ENCODE peak calls at places on chromosomes 13 and 19, in nine cellular contexts. N, Q, F, Y, U, M, W, X and R are unnamed samples.

GRCh38 chr19:36547001-36547732 is 19.1 kb upstream of the ZNF260 start:
- DNase-seq in M (no peak), Q (no peak), F (no peak), W (peak), X (peak), N (peak), U (no peak), Y (peak), R (peak)

GRCh38 chr19:38537071-38537847 is 80.5 kb downstream of the MAP4K1 start:
- DNase-seq in U (no peak), N (no peak), W (no peak), Y (no peak), Q (no peak), X (no peak), M (no peak), F (no peak), R (no peak)

GRCh38 chr19:4676955-4677731 is 7.0 kb upstream of the MYDGF start:
- DNase-seq in F (peak), M (no peak), X (peak), Q (peak), U (peak), Y (peak), W (peak), N (peak), R (peak)

GRCh38 chr19:49212302-49212701 is 54.7 kb downstream of the TRPM4 start:
- DNase-seq in Y (no peak), U (no peak), F (peak), Q (no peak), M (no peak), W (peak), N (peak), X (no peak), R (peak)

GRCh38 chr19:18558202-18558555 is 509 bp downstream of the KXD1 start:
- DNase-seq in M (no peak), X (no peak), W (peak), U (peak), F (no peak), Q (no peak), N (no peak), Y (no peak), R (no peak)

GRCh38 chr13:39051157-39051556 is 12.9 kb downstream of the NHLRC3 start:
- DNase-seq in X (peak), U (no peak), N (peak), W (peak), Y (peak), Q (no peak), F (peak), M (no peak), R (peak)

GRCh38 chr19:29836409-29836825 is 24.6 kb downstream of the CCNE1 start:
- DNase-seq in M (no peak), N (no peak), W (no peak), Y (no peak), F (no peak), Q (no peak), U (no peak), X (no peak), R (peak)

GRCh38 chr13:114067381-114067885 is 65.0 kb downstream of the RASA3 start:
- DNase-seq in X (peak), W (peak), Q (no peak), F (peak), N (peak), Y (peak), M (no peak), U (no peak), R (peak)

GRCh38 chr13:39107484-39108040 is 69.3 kb downstream of the NHLRC3 start:
- DNase-seq in X (no peak), F (no peak), N (no peak), W (no peak), Y (no peak), Q (no peak), U (no peak), M (no peak), R (no peak)

GRCh38 chr13:46288570-46289259 is 77.0 kb downstream of the LRRC63 start:
- DNase-seq in W (peak), N (peak), Y (peak), X (peak), M (no peak), F (peak), U (no peak), Q (no peak), R (peak)

GRCh38 chr13:30113983-30114491 is 193.3 kb downstream of the KATNAL1 start:
- DNase-seq in W (peak), M (no peak), Q (peak), X (no peak), Y (no peak), U (peak), N (no peak), F (peak), R (no peak)

GRCh38 chr13:83312194-83312593 is 570.1 kb downstream of the SLITRK1 start:
- DNase-seq in F (no peak), U (no peak), Q (no peak), Y (peak), W (peak), N (peak), X (peak), M (no peak), R (peak)

GRCh38 chr19:49506575-49507105 is 5.8 kb upstream of the FCGRT start:
- DNase-seq in Q (peak), U (peak), F (no peak), N (peak), W (peak), X (no peak), M (peak), Y (no peak), R (peak)

GRCh38 chr19:30565680-30566079 is 193.5 kb downstream of the ZNF536 start:
- DNase-seq in W (no peak), M (no peak), Y (no peak), X (no peak), F (no peak), N (no peak), Q (no peak), U (peak), R (no peak)

GRCh38 chr13:42654760-42655159 is 80.8 kb downstream of the TNFSF11 start:
- DNase-seq in F (no peak), M (no peak), N (peak), X (no peak), W (peak), Y (no peak), U (no peak), Q (no peak), R (peak)

GRCh38 chr19:16190736-16191135 is 5.5 kb downstream of the FAM32A start:
- DNase-seq in Q (no peak), F (no peak), X (no peak), M (no peak), U (no peak), W (no peak), N (no peak), Y (no peak), R (no peak)

GRCh38 chr13:108980237-108980636 is 350.8 kb downstream of the MYO16 start:
- DNase-seq in U (no peak), Q (no peak), F (no peak), Y (no peak), N (no peak), M (no peak), X (no peak), W (no peak), R (no peak)

GRCh38 chr13:103952183-103952582 is 886.0 kb upstream of the SLC10A2 start:
- DNase-seq in Y (no peak), N (no peak), Q (no peak), F (no peak), M (no peak), U (no peak), X (no peak), W (no peak), R (peak)

DNA sequence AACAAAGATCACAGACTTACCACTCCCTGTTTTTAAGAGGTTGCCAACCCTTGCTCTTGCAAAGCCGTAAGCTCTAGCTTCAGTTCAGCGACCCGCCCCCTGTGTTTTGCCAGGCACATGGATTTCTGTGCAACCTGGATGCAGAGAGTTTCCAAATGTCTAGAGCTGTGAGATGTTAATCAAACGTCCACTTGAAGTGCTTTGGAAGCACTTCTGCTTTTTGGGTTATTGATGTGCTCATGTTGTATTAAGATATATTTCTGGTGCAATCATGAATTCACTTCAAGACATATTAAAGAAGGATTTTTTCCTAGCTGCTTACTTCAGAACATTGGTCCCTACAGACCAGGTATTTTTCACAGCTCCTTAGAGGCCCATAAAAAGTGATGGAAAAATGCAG is 59.6 kb downstream of the DLEU7 start:
- DNase-seq in Q (no peak), F (no peak), W (no peak), M (no peak), X (no peak), Y (no peak), N (no peak), U (no peak), R (no peak)
- H3K4me3 ChIP-seq in Q (no peak), F (no peak), W (no peak), M (no peak), X (no peak), Y (no peak), N (no peak), U (no peak), R (no peak)

DNA sequence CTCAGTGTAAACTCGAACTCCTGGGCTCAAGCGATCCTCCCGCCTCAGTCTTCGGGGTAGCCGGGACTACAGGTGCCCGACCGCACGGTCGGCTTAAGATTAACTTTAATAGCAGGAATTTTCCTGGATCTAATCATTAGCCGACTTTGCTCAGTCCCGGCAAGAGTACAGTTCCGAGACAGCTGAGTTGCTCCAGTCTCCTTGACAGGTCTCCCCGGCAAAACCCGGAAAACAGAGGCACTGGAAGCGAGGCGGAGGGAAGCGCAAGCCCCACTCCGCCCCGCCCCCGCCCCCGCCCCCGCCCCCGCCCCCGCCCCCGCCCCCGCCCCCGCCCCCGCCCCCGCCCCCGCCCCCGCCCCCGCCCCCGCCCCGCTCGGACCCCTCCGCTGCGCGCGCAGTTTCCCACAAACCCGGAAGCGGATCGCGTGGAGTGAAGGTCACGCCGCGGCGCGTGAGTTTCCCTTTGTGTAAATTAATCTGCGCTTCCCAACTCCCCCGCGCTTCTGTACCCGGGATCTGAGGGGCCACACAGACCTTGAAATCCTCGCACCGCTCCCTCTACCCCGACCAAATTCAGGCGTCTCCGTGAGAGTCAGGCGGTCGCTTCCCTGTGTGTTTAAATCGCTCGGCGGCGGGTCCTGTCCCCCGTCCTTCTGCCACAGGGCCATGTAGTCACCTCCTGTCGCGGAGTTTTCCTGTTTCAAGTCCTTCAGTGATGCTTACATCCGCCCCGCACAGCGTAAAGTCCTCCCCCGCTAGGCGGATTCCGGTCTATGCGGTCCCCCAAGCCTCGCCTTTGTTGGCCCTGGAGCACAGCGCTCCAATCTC is at the start of gene ZNF480:
- DNase-seq in N (peak), X (peak), Q (peak), Y (peak), F (peak), W (peak), M (peak), U (peak), R (peak)
- TF ChIP-seq CTCF in N (peak), X (no peak), Q (no peak), Y (peak), F (no peak), W (peak), M (no peak), U (peak), R (no peak)

GRCh38 chr13:93775507-93776108 is 549.0 kb downstream of the GPC6 start:
- DNase-seq in Q (no peak), M (no peak), N (peak), F (peak), U (no peak), X (peak), W (peak), Y (peak), R (peak)
- H3K4me3 ChIP-seq in Q (no peak), M (no peak), N (no peak), F (peak), U (no peak), X (no peak), W (no peak), Y (peak), R (no peak)

GRCh38 chr19:33447336-33448158 is 74.0 kb downstream of the CEBPG start:
- DNase-seq in Q (no peak), X (no peak), Y (no peak), N (no peak), U (no peak), W (no peak), F (no peak), M (peak), R (no peak)

GRCh38 chr19:33449799-33450198 is 71.8 kb downstream of the PEPD start:
- DNase-seq in Q (no peak), F (no peak), Y (no peak), U (no peak), N (no peak), M (no peak), X (no peak), W (no peak), R (no peak)

GRCh38 chr19:33446156-33446917 is 72.8 kb downstream of the CEBPG start:
- DNase-seq in W (no peak), F (no peak), U (no peak), M (peak), N (no peak), Y (peak), X (peak), Q (no peak), R (peak)

GRCh38 chr19:33446918-33447293 is 73.4 kb downstream of the CEBPG start:
- DNase-seq in N (no peak), F (no peak), Y (no peak), U (no peak), Q (no peak), W (no peak), X (no peak), M (peak), R (no peak)

DNA sequence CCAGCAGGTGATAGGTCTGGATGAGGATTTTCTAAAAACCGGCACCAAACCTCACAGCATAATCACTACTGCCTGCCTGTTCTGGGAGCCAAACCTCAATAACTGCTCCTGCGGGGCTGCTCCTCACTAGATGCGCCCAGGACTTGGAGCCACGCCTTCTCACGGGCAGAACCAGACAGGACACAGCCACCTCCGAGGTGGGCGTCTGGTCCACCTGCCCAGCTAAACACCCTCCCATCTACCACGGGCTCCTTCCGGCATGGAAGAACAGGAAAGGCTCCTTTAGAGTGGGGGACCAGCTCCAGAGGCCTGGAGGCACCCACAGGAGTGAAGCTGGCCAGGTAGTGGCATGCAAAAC is 73.5 kb downstream of the PEPD start:
- DNase-seq in W (no peak), X (no peak), M (peak), U (no peak), N (no peak), Q (no peak), Y (no peak), F (no peak), R (no peak)
- TF ChIP-seq CTCF in W (no peak), X (no peak), M (no peak), U (no peak), N (no peak), Q (no peak), Y (no peak), F (no peak), R (no peak)

GRCh38 chr19:55253842-55254624 is 4.8 kb downstream of the PPP6R1 start:
- DNase-seq in Q (no peak), U (no peak), N (no peak), M (no peak), F (no peak), W (no peak), X (no peak), Y (no peak), R (no peak)

GRCh38 chr19:55256562-55257460 is 2.0 kb downstream of the PPP6R1 start:
- DNase-seq in U (no peak), N (no peak), Y (no peak), W (peak), X (no peak), Q (no peak), F (peak), M (no peak), R (peak)

GRCh38 chr19:55257461-55258411 is 1.1 kb downstream of the PPP6R1 start:
- DNase-seq in X (no peak), U (peak), W (peak), N (peak), M (no peak), Q (peak), F (peak), Y (peak), R (peak)

GRCh38 chr19:55254625-55254977 is 4.2 kb downstream of the PPP6R1 start:
- DNase-seq in X (no peak), M (no peak), Q (no peak), F (no peak), N (no peak), Y (no peak), W (no peak), U (no peak), R (no peak)

GRCh38 chr19:55255618-55256423 is 3.0 kb downstream of the PPP6R1 start:
- DNase-seq in M (no peak), Y (peak), W (peak), F (peak), Q (no peak), X (peak), N (peak), U (no peak), R (peak)
- H3K4me3 ChIP-seq in M (peak), Y (no peak), W (peak), F (peak), Q (peak), X (no peak), N (no peak), U (peak), R (peak)

DNA sequence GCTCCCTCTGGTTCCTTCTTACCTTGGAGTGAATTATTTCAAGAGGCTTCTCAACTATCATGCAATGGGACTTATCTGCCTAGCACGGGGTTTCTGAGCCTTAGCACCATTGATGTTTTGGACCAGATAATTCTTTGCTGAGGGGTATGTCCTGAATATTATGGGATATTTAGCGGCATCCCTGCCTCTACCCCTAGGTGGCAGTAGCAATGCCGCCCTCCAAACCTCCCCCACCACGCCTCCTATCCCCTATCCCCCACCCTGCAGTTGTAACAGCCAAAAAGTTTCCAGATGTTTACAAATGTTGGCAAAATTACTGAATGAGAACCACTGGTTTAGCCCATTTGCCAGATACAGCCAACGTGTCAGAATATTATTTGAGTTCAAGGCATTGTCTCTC is 125.5 kb downstream of the POSTN start:
- DNase-seq in Q (no peak), N (no peak), X (no peak), U (peak), W (no peak), M (no peak), F (no peak), Y (no peak), R (no peak)
- TF ChIP-seq CTCF in Q (no peak), N (no peak), X (no peak), U (peak), W (no peak), M (no peak), F (no peak), Y (no peak), R (no peak)

GRCh38 chr19:10601999-10602329 is 14.9 kb upstream of the AP1M2 start:
- DNase-seq in Q (no peak), W (no peak), U (no peak), M (no peak), Y (no peak), F (no peak), N (no peak), X (no peak), R (no peak)
- H3K4me3 ChIP-seq in Q (no peak), W (peak), U (no peak), M (peak), Y (no peak), F (no peak), N (peak), X (no peak), R (no peak)

DNA sequence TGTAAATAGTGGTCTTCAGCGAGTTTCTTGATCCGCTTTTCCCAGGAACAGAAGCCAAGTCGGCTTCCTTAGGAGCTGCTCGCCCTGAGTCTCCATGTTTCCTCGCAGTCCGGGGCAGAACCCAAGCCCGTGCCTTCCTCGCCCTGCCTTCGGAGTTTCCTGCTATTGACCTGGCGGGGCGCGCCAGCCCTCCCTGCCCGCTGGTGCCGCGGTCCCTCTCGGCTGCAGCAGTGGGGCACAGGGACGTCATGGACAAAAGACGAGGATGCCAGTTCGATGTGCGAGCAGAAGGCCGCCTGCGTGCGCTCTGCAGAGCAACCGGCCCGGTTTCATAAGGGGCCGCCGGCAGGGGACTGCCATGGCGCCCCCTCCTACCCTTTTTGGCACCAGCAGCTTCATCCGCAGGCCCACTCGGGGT is 156.6 kb downstream of the TM9SF2 start:
- DNase-seq in Q (peak), M (peak), F (peak), N (peak), Y (no peak), X (peak), U (peak), W (peak), R (no peak)
- TF ChIP-seq CTCF in Q (no peak), M (no peak), F (no peak), N (no peak), Y (no peak), X (no peak), U (peak), W (no peak), R (no peak)

DNA sequence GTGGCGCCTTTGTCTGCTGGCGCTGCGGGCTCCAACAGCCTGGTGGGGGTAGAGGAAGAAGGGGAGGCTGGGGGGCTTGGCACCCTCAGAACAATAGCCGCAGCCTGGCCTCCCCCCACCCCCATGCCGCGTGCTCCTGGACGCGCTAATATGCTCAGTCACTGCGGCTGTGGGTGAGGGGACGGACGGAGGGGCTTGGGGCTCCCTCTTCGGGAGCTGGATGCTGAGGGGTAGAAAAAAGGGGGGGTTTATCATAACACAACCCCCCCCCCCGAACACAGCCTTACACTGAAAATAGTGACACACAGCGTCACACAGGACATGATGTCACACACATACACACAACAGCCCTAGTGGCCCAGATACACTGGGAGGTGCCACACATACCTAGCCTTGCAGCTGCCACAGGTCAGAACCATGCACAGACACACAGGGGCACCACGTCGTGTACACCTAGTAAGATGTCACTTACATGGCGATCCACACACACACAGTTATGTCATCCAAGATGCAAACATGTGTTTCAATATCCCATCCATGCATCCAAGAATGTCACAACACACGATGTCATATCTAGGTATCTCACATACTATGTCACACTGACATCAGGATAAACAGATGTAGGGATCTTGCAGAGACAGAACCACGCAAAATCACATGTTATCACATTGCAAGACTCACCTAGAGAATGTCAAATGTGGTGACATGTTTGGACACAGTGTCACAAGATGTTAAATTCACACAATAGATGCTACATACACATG is 760 bp downstream of the MAST1 start:
- DNase-seq in Y (no peak), Q (no peak), F (no peak), N (no peak), X (no peak), U (peak), W (no peak), M (no peak), R (no peak)
- H3K4me3 ChIP-seq in Y (no peak), Q (no peak), F (no peak), N (peak), X (no peak), U (peak), W (no peak), M (peak), R (no peak)

GRCh38 chr19:45901432-45901903 is 945 bp downstream of the MYPOP start:
- DNase-seq in F (peak), Y (peak), M (peak), N (peak), X (peak), W (peak), U (peak), Q (peak), R (peak)
- TF ChIP-seq CTCF in F (no peak), Y (no peak), M (no peak), N (no peak), X (no peak), W (no peak), U (no peak), Q (no peak), R (no peak)